ENCODE peak calls at places on chromosomes 11 and 22, in six cellular contexts. G is IMR-90, O is mesenchymal stem cell, Q is H1, Z is trophoblast cell, A is neuronal stem cell. U is an unnamed sample.
A peak's percentile ranks its signal among the peaks of the same experiment; 100 is the strongest.

GRCh38 chr11:131253142-131253884 is 117.1 kb upstream of the NTM start:
- DNase-seq in G (no peak), O (no peak), Q (peak; percentile 49), Z (no peak), A (no peak), U (peak; percentile 75)

GRCh38 chr11:46659908-46660307 is 40.5 kb downstream of the ARHGAP1 start:
- DNase-seq in G (peak; percentile 84), O (peak; percentile 78), Q (no peak), Z (no peak), A (no peak), U (no peak)

GRCh38 chr11:111718436-111719325 is 47.5 kb downstream of the PPP2R1B start:
- DNase-seq in G (peak; percentile 91), O (peak; percentile 86), Q (no peak), Z (no peak), A (no peak), U (no peak)

GRCh38 chr22:49055406-49055805 is 772.3 kb downstream of the BRD1 start:
- DNase-seq in G (no peak), O (no peak), Q (no peak), Z (no peak), A (no peak), U (no peak)

GRCh38 chr22:50282361-50283144 is 12.4 kb upstream of the MAPK11 start:
- DNase-seq in G (peak; percentile 77), O (peak; percentile 80), Q (no peak), Z (peak; percentile 69), A (no peak), U (no peak)

GRCh38 chr11:70530629-70531185 is 132.4 kb downstream of the CTTN start:
- DNase-seq in G (no peak), O (no peak), Q (no peak), Z (no peak), A (no peak), U (no peak)

GRCh38 chr11:134342572-134343340 is 11.0 kb downstream of the GLB1L2 start:
- DNase-seq in G (no peak), O (no peak), Q (no peak), Z (no peak), A (no peak), U (no peak)

GRCh38 chr22:28986366-28986765 is 75.3 kb downstream of the C22orf31 start:
- DNase-seq in G (no peak), O (peak; percentile 84), Q (no peak), Z (no peak), A (no peak), U (no peak)

GRCh38 chr11:83545911-83546310 is 259.7 kb upstream of the CCDC90B start:
- DNase-seq in G (no peak), O (no peak), Q (no peak), Z (no peak), A (no peak), U (no peak)

GRCh38 chr22:49303061-49303735 is 524.5 kb downstream of the BRD1 start:
- DNase-seq in G (no peak), O (no peak), Q (no peak), Z (no peak), A (no peak), U (peak; percentile 12)

GRCh38 chr11:68904458-68904847 is 762 bp downstream of the IGHMBP2 start:
- DNase-seq in G (no peak), O (no peak), Q (no peak), Z (peak; percentile 14), A (peak; percentile 5), U (no peak)

GRCh38 chr22:44391026-44391425 is 78.3 kb upstream of the SHISAL1 start:
- DNase-seq in G (no peak), O (no peak), Q (no peak), Z (no peak), A (no peak), U (peak; percentile 22)

GRCh38 chr11:125921042-125921441 is 16.7 kb downstream of the DDX25 start:
- DNase-seq in G (no peak), O (no peak), Q (no peak), Z (no peak), A (no peak), U (no peak)

GRCh38 chr22:36085476-36086169 is 57.0 kb upstream of the RBFOX2 start:
- DNase-seq in G (no peak), O (no peak), Q (no peak), Z (no peak), A (no peak), U (no peak)

GRCh38 chr11:67179892-67180490 is 60.9 kb downstream of the KDM2A start:
- DNase-seq in G (no peak), O (no peak), Q (no peak), Z (no peak), A (no peak), U (no peak)

GRCh38 chr22:32352681-32353080 is 5.0 kb upstream of the RFPL3 start:
- DNase-seq in G (no peak), O (no peak), Q (no peak), Z (no peak), A (no peak), U (no peak)

GRCh38 chr22:44930016-44930710 is 79.6 kb downstream of the PHF21B start:
- DNase-seq in G (no peak), O (no peak), Q (no peak), Z (no peak), A (no peak), U (no peak)

GRCh38 chr11:100942016-100942415 is 187.6 kb downstream of the PGR start:
- DNase-seq in G (peak; percentile 45), O (peak; percentile 18), Q (no peak), Z (no peak), A (no peak), U (no peak)

GRCh38 chr11:114604886-114605285 is 9.3 kb upstream of the NXPE4 start:
- DNase-seq in G (no peak), O (no peak), Q (no peak), Z (no peak), A (no peak), U (no peak)

GRCh38 chr11:76990628-76991027 is 43.6 kb upstream of the B3GNT6 start:
- DNase-seq in G (no peak), O (no peak), Q (no peak), Z (no peak), A (no peak), U (no peak)

GRCh38 chr11:118915941-118916841 is 9.5 kb downstream of the BCL9L start:
- DNase-seq in G (no peak), O (no peak), Q (no peak), Z (no peak), A (no peak), U (no peak)

GRCh38 chr11:38046571-38047135 is 1448.6 kb upstream of the RAG2 start:
- DNase-seq in G (no peak), O (no peak), Q (no peak), Z (no peak), A (no peak), U (peak; percentile 29)

GRCh38 chr11:116309446-116309845 is 463.3 kb downstream of the BUD13 start:
- DNase-seq in G (no peak), O (no peak), Q (no peak), Z (no peak), A (no peak), U (no peak)

GRCh38 chr11:19980957-19981669 is 179.2 kb downstream of the DBX1 start:
- DNase-seq in G (peak; percentile 74), O (peak; percentile 91), Q (no peak), Z (peak; percentile 75), A (no peak), U (no peak)

GRCh38 chr22:45631839-45632238 is 39.8 kb upstream of the ATXN10 start:
- DNase-seq in G (no peak), O (no peak), Q (no peak), Z (no peak), A (no peak), U (no peak)

DNA sequence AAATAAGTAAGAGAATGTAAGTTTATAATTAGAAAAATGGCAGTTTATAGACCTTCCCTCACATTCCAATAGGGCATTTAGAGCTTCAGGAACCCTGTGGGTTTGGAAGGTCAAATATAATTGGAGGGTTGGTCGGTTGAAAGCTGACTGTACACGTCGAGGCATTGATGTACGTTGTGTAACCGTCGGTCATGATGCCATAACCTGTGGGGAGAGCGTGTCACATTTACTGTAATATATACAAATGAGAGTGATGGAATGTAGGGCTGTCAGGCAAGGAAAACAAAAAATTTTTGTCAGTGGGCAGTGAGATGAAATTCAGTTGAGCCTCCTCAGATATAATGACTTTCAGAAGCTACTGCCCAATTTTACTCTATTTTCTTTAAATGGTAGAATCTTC is 88.5 kb downstream of the ARL14EP start:
- DNase-seq in G (peak; percentile 0), O (peak; percentile 3), Q (no peak), Z (no peak), A (no peak), U (no peak)
- H3K27me3 ChIP-seq in G (no peaks in the 10 kb centered on the region), O (peaks cover 9% of the 10 kb centered on the region), Q (no peaks in the 10 kb centered on the region), Z (no peaks in the 10 kb centered on the region), A (no peaks in the 10 kb centered on the region), U (no peaks in the 10 kb centered on the region)

DNA sequence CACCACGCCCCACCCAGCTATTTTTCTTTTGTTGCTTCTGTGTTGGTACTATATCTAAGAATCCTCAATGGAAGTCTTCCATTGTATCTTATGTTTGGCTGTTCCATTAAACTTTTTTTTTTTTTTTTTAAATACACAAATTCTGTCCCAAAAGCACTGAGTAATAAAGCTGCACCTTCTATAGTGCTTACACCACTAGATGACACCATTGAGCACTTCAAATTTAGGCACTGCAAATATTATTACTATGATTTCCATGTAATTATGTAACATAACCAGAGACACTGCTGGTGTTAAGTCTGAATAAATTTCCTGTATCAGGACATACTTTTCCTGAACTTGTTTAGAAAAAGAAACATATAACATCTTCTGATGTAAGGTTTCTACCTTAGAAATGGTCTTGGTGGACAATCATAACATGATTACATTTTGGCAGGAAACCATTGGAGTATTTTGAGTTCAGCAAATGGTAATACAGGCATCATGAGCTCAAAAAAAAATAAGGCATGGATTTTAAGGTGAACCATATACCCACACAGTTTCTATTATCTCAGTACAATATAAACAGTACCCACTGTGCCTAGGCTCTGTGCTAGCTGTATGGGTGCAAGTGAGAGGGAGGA is 110.5 kb downstream of the ATG16L2 start:
- DNase-seq in G (peak; percentile 57), O (peak; percentile 38), Q (no peak), Z (no peak), A (no peak), U (no peak)
- H3K14ac ChIP-seq in G (no peak overlapping the region), O (no peak overlapping the region), Q (no peak overlapping the region), Z (no peak overlapping the region), A (no peak overlapping the region), U (no peak overlapping the region)

GRCh38 chr11:89491141-89491690 is at the start of gene NOX4:
- DNase-seq in G (peak; percentile 48), O (peak; percentile 48), Q (no peak), Z (no peak), A (peak; percentile 65), U (peak; percentile 76)
- H4K8ac ChIP-seq in G (peak within 1 kb of the TSS; percentile 99), O (peak within 1 kb of the TSS; percentile 96), Q (peak within 1 kb of the TSS; percentile 96), Z (peak within 1 kb of the TSS; percentile 96), A (no peak within 1 kb of the TSS), U (no peak within 1 kb of the TSS)

DNA sequence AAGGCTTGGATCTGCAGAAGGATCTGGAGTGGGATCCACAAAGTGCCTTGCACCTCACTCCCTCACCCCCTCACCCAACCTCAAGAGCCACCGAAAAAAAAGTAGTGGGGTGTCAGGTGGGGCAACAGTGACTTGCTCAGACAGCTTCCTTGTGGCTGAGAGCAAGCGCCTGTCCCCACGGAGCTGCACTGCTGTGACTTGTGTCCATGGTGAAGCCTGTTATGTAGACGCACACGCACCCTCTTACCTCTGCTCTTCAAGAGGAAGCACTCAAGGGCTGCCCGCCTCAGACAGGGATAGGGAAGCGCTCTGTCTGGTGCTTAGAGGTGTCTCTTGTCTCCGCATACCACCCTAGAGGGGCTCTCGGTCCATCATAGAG is 1.2 kb downstream of the DRD2 start:
- DNase-seq in G (no peak), O (no peak), Q (no peak), Z (no peak), A (no peak), U (no peak)
- H3K27me3 ChIP-seq in G (peaks cover 19% of the 10 kb centered on the region), O (peaks cover 50% of the 10 kb centered on the region), Q (peaks cover 20% of the 10 kb centered on the region), Z (peaks cover 26% of the 10 kb centered on the region), A (peaks cover 29% of the 10 kb centered on the region), U (peaks cover 10% of the 10 kb centered on the region)